ENCODE peak calls at places on chromosomes 5 and 9, in four cellular contexts. A is HepG2, T is K562, P is GM12878. R is an unnamed sample.

GRCh38 chr5:59069438-59070079 is 486.7 kb downstream of the RAB3C start:
- DNase-seq in A (peak), T (no peak), P (no peak), R (no peak)

GRCh38 chr5:148912714-148913398 is 86.4 kb downstream of the ADRB2 start:
- DNase-seq in A (peak), T (no peak), P (no peak), R (peak)

GRCh38 chr5:177133845-177134652 is 476 bp downstream of the NSD1 start:
- DNase-seq in A (no peak), T (peak), P (no peak), R (peak)

GRCh38 chr9:108383801-108384200 is 472.0 kb downstream of the ACTL7B start:
- DNase-seq in A (no peak), T (no peak), P (no peak), R (no peak)

GRCh38 chr9:34986541-34987047 is 3.0 kb upstream of the DNAJB5 start:
- DNase-seq in A (no peak), T (no peak), P (no peak), R (peak)

GRCh38 chr5:116495786-116496185 is 78.8 kb downstream of the SEMA6A start:
- DNase-seq in A (no peak), T (no peak), P (no peak), R (no peak)

GRCh38 chr9:126116351-126117157 is 210.1 kb upstream of the MVB12B start:
- DNase-seq in A (no peak), T (no peak), P (no peak), R (no peak)

GRCh38 chr5:170941788-170942187 is 80.0 kb downstream of the RANBP17 start:
- DNase-seq in A (no peak), T (no peak), P (no peak), R (peak)

GRCh38 chr9:37732086-37732744 is 21.4 kb upstream of the TRMT10B start:
- DNase-seq in A (no peak), T (no peak), P (no peak), R (no peak)

GRCh38 chr5:58759745-58760144 is 176.9 kb downstream of the RAB3C start:
- DNase-seq in A (no peak), T (no peak), P (peak), R (no peak)

GRCh38 chr5:141245250-141245717 is at the start of gene PCDHB15:
- DNase-seq in A (peak), T (peak), P (no peak), R (peak)

GRCh38 chr9:124480621-124480981 is 26.6 kb downstream of the NR5A1 start:
- DNase-seq in A (peak), T (peak), P (no peak), R (peak)

GRCh38 chr5:400282-401215 is 42.4 kb upstream of the EXOC3 start:
- DNase-seq in A (no peak), T (no peak), P (no peak), R (peak)

GRCh38 chr5:156819537-156819936 is 30.6 kb upstream of the PPP1R2B start:
- DNase-seq in A (no peak), T (no peak), P (no peak), R (no peak)
- TF ChIP-seq TCF7 in A (no peak), T (no peak), P (no peak), R (no peak)

GRCh38 chr9:106868565-106868964 is 5.6 kb downstream of the ZNF462 start:
- DNase-seq in A (no peak), T (no peak), P (no peak), R (no peak)
- TF ChIP-seq ESRRA in A (no peak), T (no peak), P (no peak), R (no peak)

GRCh38 chr9:106981396-106982287 is 118.7 kb downstream of the ZNF462 start:
- DNase-seq in A (no peak), T (no peak), P (peak), R (no peak)

GRCh38 chr9:106983346-106983745 is 120.4 kb downstream of the ZNF462 start:
- DNase-seq in A (no peak), T (no peak), P (no peak), R (no peak)

GRCh38 chr9:106976772-106977171 is 113.8 kb downstream of the ZNF462 start:
- DNase-seq in A (peak), T (no peak), P (no peak), R (no peak)

DNA sequence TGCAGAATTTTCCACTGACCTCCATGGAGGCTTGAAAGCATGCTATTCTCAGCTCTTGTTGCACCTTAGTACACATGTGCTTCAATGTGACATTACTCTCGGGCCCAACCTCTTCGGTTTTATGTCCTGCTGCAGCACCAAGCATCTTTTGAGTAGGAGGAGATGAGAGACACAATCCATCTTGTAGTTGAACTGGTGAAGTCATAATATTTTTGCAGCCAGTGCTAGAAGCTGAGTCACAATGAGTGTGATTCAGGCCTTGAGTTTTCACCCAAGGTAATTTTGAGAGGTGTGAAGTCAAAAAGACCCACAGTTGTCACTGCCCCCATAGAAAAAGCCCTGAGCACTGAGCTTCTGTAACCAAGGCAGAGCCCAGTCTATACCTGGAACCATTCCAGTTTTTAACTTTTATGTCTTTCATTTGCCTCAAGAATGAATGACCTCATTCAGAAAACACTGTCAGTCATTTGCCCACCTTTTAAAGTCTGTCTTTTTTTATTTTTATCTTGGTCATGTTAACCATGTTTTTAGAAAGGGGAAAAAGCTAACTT is 117.7 kb downstream of the ZNF462 start:
- DNase-seq in A (no peak), T (no peak), P (peak), R (no peak)
- TF ChIP-seq TCF7 in A (no peak), T (no peak), P (no peak), R (no peak)

DNA sequence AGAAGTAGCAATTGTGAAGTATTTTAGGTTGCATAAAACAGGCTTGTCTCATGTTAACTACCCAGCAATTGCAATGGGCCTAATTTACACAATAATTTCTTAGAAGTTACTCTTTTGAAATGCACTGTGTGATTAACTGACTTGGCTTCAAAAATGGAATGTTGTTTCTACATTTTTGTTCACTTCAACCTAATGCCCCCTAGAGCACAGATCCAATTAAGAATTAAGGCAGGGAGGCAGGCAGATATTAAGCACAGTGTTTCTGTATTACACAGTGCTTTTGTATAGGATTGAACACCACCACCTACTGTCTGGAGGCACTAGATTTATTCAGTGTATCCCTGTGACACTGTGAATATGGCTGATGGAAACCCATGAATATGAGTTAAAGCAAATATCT is 302.1 kb downstream of the FBXL17 start:
- DNase-seq in A (no peak), T (no peak), P (no peak), R (no peak)
- TF ChIP-seq ESRRA in A (no peak), T (no peak), P (no peak), R (no peak)

GRCh38 chr9:98942906-98943681 is 613 bp upstream of the COL15A1 start:
- DNase-seq in A (no peak), T (no peak), P (no peak), R (no peak)

GRCh38 chr9:98943682-98944129 is at the start of gene COL15A1:
- DNase-seq in A (no peak), T (peak), P (no peak), R (peak)

GRCh38 chr9:98940278-98940677 is 3.4 kb upstream of the COL15A1 start:
- DNase-seq in A (no peak), T (no peak), P (no peak), R (no peak)

GRCh38 chr9:98941946-98942523 is 1.7 kb upstream of the COL15A1 start:
- DNase-seq in A (no peak), T (no peak), P (no peak), R (no peak)

GRCh38 chr9:98944130-98945074 is 695 bp downstream of the COL15A1 start:
- DNase-seq in A (no peak), T (no peak), P (no peak), R (peak)
- TF ChIP-seq TCF7 in A (no peak), T (no peak), P (no peak), R (no peak)

DNA sequence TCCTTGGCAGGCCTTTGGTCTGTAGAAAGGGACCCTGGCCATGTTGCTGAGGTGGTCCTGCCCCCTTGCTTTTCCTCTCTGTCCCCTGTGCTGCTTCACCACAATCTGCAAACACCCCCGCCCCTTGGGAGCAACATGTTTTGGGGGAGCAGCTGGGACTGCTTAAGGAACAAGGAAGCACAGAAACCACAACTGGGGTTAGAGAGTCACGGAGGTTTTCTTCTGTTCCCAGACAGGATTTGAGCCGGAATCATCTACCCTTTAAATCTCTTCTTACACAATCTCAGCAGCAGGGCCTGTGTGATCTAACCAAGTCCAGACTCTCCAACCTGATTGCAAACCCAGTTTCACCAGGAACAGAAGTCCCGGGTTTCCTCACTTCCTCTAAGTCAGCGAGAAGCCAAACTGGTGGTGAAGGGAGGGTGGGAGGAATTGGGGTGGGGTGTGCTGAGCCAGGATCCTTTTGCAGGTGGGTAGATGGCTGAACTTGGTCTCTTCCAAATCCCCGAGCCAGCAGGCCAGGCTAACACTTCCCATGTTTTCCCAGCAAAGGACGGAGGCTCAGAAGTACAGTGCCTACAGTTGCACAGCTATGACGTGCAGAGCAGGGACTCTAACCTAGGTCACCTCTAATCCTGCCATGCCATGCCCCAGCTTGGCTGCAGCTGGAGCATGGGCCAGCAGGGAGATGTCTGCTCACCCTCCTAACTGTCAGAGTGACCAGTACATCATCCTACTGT is 25.0 kb downstream of the SH3PXD2B start:
- DNase-seq in A (no peak), T (no peak), P (no peak), R (no peak)
- TF ChIP-seq ESRRA in A (no peak), T (no peak), P (no peak), R (no peak)

GRCh38 chr5:50958852-50959457 is 292.5 kb downstream of the PARP8 start:
- DNase-seq in A (peak), T (peak), P (no peak), R (no peak)
- TF ChIP-seq TCF7 in A (no peak), T (no peak), P (no peak), R (no peak)

R was measured in WTC11.